ENCODE peak calls at places on chromosome 17, in four cellular contexts. L, H, E and P are unnamed samples.

GRCh38 chr17:17725853-17726720 is 44.8 kb downstream of the RAI1 start:
- DNase-seq in L (no peak), H (no peak), E (no peak), P (no peak)

GRCh38 chr17:72416054-72416691 is 295.4 kb downstream of the SOX9 start:
- DNase-seq in L (no peak), H (no peak), E (no peak), P (no peak)

GRCh38 chr17:49565948-49566491 is 9.7 kb upstream of the NXPH3 start:
- DNase-seq in L (no peak), H (no peak), E (no peak), P (peak)

GRCh38 chr17:49031965-49032928 is 35.1 kb downstream of the IGF2BP1 start:
- DNase-seq in L (peak), H (peak), E (peak), P (peak)

GRCh38 chr17:74240637-74241036 is 27.3 kb downstream of the TTYH2 start:
- DNase-seq in L (no peak), H (no peak), E (no peak), P (peak)

GRCh38 chr17:34622862-34623261 is 43.5 kb downstream of the TMEM132E start:
- DNase-seq in L (no peak), H (no peak), E (no peak), P (no peak)

GRCh38 chr17:57084802-57085447 is at the start of gene AKAP1:
- DNase-seq in L (peak), H (peak), E (peak), P (peak)

GRCh38 chr17:40218740-40219072 is 398 bp upstream of the WIPF2 start:
- DNase-seq in L (peak), H (peak), E (peak), P (peak)

GRCh38 chr17:8953152-8953885 is 12.2 kb downstream of the PIK3R5 start:
- DNase-seq in L (no peak), H (no peak), E (no peak), P (no peak)

GRCh38 chr17:846901-847777 is 65.0 kb downstream of the MRM3 start:
- DNase-seq in L (no peak), H (no peak), E (no peak), P (no peak)

GRCh38 chr17:49687878-49688491 is 10.1 kb upstream of the SPOP start:
- DNase-seq in L (no peak), H (no peak), E (no peak), P (no peak)

GRCh38 chr17:7631398-7632380 is 1.8 kb downstream of the SHBG start:
- DNase-seq in L (no peak), H (no peak), E (no peak), P (no peak)

GRCh38 chr17:77836557-77837041 is 121.9 kb upstream of the TNRC6C start:
- DNase-seq in L (no peak), H (no peak), E (no peak), P (no peak)

GRCh38 chr17:77832180-77832560 is 126.3 kb upstream of the TNRC6C start:
- DNase-seq in L (no peak), H (no peak), E (no peak), P (no peak)

GRCh38 chr17:77833769-77834168 is 124.7 kb upstream of the TNRC6C start:
- DNase-seq in L (no peak), H (no peak), E (no peak), P (no peak)

GRCh38 chr17:77831497-77832179 is 126.9 kb upstream of the TNRC6C start:
- DNase-seq in L (no peak), H (peak), E (no peak), P (no peak)

GRCh38 chr17:77834170-77835115 is 124.1 kb upstream of the TNRC6C start:
- DNase-seq in L (peak), H (peak), E (peak), P (peak)
- TF ChIP-seq POLR2A in L (no peak), H (peak), E (no peak), P (no peak)

GRCh38 chr17:33183487-33184026 is 109.5 kb downstream of the ASIC2 start:
- DNase-seq in L (no peak), H (no peak), E (no peak), P (no peak)
- TF ChIP-seq POLR2A in L (no peak), H (no peak), E (no peak), P (no peak)

DNA sequence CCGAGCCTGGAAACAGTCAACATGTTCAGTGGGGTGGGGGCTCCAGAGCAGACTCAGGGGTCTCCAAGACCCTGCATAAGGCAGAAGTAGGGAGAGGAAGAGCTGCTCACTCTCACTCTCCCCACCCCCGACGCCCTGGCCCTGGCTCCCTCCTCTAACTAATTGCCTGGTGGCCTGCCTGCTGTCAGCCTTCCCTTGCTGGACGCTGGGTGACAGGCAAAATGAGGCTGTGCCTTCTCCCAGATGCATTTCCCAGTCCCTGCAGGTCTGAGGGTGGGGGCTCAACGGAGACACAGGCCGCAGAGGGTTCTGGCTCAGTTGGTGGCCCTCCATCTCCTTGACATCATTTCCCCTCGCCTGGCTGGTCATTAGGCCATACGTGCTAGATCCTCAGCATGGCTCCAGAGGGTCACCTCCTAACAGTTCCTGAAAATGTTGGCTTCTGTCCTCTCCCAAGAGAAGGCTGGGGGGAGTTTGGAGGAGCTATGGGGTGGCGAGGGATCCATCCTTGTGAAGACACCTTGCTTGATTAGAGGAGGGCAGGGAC is 1.4 kb downstream of the FMNL1 start:
- DNase-seq in L (no peak), H (peak), E (no peak), P (no peak)
- TF ChIP-seq POLR2A in L (no peak), H (no peak), E (no peak), P (no peak)

GRCh38 chr17:28758411-28759121 is 14.8 kb downstream of the TRAF4 start:
- DNase-seq in L (no peak), H (no peak), E (no peak), P (no peak)
- TF ChIP-seq POLR2A in L (no peak), H (no peak), E (no peak), P (no peak)